ENCODE peak calls at places on chromosomes 11 and 22, in six cellular contexts. Q is H9, W is neuronal stem cell, Z is PC-3, P is trophoblast cell, N is mesenchymal stem cell. M is an unnamed sample.

GRCh38 chr11:34940026-34940677 is 23.7 kb downstream of the PDHX start:
- DNase-seq in W (no peak), N (peak), Q (no peak), P (peak), Z (no peak), M (no peak)

GRCh38 chr11:128902515-128903066 is 11.4 kb downstream of the KCNJ5 start:
- DNase-seq in W (no peak), P (peak), Q (no peak), N (no peak), Z (no peak), M (no peak)

GRCh38 chr11:38323961-38324761 is 1726.1 kb upstream of the RAG2 start:
- DNase-seq in W (no peak), Z (peak), Q (peak), P (no peak), N (no peak), M (no peak)

GRCh38 chr11:25938952-25939351 is 393.0 kb upstream of the ANO3 start:
- DNase-seq in W (peak), P (no peak), Q (no peak), Z (no peak), N (no peak), M (no peak)

GRCh38 chr11:12306830-12307229 is 70.5 kb upstream of the PARVA start:
- DNase-seq in N (no peak), Z (no peak), P (no peak), Q (no peak), W (no peak), M (no peak)

GRCh38 chr11:46142561-46142960 is 21.3 kb upstream of the PHF21A start:
- DNase-seq in P (no peak), Z (no peak), W (no peak), N (no peak), Q (no peak), M (no peak)

GRCh38 chr11:110857885-110858555 is 145.8 kb upstream of the ARHGAP20 start:
- DNase-seq in W (no peak), Z (peak), Q (no peak), P (peak), N (no peak), M (no peak)

GRCh38 chr11:46106530-46107407 is 14.5 kb downstream of the PHF21A start:
- DNase-seq in P (peak), Z (no peak), W (no peak), Q (no peak), N (peak), M (no peak)

DNA sequence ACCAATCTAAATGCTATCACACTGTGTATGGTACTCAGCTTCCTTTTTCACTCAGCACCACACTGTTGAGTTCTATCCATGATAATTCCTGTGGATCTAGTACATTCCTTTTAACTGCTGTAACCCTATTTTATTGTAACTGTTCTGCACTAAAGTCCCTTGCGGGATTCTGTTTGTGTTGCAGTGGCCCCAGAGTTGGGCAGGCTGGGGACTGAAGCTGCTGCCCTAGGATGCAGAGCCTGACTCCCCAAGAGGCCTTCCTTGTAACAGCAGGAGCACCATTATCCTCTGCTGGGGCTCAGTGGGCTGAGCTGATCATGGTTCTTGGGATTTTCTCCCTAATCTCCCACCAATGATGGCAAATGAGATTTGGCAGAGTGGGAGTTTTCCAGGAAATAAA is 77.7 kb downstream of the CABIN1 start:
- DNase-seq in N (peak), P (no peak), W (no peak), Q (no peak), Z (no peak), M (no peak)
- H2AFZ ChIP-seq in N (no peak), P (no peak), W (no peak), Q (no peak), Z (no peak), M (no peak)

DNA sequence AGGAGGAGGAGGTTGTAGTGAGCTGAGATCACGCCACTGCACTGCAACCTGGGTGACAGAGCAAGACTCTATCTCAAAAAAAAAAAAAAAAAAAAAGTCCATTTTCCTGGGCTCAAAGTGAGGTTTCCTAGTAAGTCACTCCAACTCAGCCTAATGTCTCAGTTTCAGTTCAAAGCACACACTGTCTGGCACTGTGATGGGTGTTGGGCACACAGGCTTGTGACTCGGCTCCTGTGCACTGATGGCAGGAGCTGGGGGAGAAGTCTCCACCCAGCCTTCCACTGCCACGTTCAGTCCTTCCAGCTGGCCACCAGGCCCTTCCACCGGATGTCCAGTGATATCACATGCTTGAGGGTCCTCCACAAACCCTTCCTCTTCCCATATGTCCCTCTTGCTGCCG is 186.0 kb downstream of the CEP164 start:
- DNase-seq in Q (no peak), N (no peak), Z (no peak), P (no peak), W (no peak), M (no peak)
- H2AFZ ChIP-seq in Q (no peak), N (no peak), Z (no peak), P (no peak), W (no peak), M (no peak)

DNA sequence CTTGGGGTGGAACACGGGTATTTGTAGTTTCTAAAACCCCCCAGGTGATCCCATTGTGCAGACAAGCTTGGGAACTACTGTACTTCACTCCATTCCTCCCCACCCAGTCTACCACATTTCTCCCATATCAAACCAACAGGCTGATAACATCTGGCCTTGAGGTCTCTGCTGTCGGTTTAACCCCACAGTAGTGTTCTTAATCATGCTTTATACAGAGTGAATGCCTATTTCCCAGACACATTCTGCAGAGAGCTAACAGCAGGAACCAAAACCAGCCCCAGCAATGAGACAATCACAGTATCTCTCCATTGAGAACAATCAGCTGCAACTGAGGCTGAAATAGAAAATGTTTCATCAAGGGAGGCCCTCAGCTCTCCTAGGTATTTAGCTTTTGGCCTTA is 81.3 kb downstream of the CCDC34 start:
- DNase-seq in P (no peak), Z (no peak), N (no peak), Q (no peak), W (no peak), M (no peak)
- H2AFZ ChIP-seq in P (no peak), Z (no peak), N (no peak), Q (no peak), W (no peak), M (no peak)

GRCh38 chr11:102306817-102307814 is 10.2 kb upstream of the BIRC3 start:
- DNase-seq in N (no peak), W (no peak), Q (no peak), Z (no peak), P (no peak), M (peak)
- H2AFZ ChIP-seq in N (no peak), W (no peak), Q (no peak), Z (peak), P (no peak), M (peak)

GRCh38 chr22:23894710-23895598 is 771 bp downstream of the MIF start:
- DNase-seq in Q (peak), P (peak), N (peak), Z (peak), W (peak), M (peak)
- H2AFZ ChIP-seq in Q (no peak), P (peak), N (peak), Z (peak), W (peak), M (no peak)

DNA sequence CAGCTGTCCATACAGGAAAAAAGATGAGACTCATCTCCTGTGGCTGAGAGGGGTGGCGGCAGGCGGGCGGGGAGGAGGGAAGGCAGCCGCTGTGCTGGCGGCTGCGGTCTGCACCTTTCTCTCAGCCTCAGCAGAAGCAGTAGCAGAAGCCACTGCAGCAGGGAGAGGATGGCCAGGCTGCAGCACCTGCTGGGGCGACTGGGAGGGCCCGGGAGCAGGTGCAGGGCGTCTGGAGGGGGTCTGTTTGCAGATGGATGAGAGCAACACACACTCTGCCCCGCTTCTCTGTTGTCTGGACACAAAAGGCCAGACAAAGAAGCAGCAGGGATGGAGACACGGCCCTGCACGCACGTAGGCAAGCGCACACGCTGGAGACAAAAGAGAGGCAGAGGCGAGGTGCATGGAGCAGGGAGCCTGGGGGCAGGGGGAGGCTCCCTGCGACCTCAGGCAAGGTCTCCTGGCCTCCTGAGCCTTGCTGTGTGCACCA is 9.3 kb upstream of the MIAT start:
- DNase-seq in P (no peak), W (peak), Z (no peak), N (no peak), Q (peak), M (peak)
- H2AFZ ChIP-seq in P (no peak), W (peak), Z (no peak), N (no peak), Q (no peak), M (peak)

GRCh38 chr11:125404811-125405481 is 91.1 kb downstream of the FEZ1 start:
- DNase-seq in P (peak), Q (peak), Z (peak), N (peak), W (peak), M (peak)

GRCh38 chr11:125410091-125410490 is 86.0 kb downstream of the FEZ1 start:
- DNase-seq in N (peak), P (peak), Q (peak), W (no peak), Z (no peak), M (no peak)

GRCh38 chr11:125412177-125412496 is 83.9 kb downstream of the FEZ1 start:
- DNase-seq in Z (no peak), Q (no peak), P (no peak), N (no peak), W (no peak), M (no peak)

GRCh38 chr11:125407046-125407445 is 89.0 kb downstream of the FEZ1 start:
- DNase-seq in N (no peak), P (no peak), W (no peak), Z (peak), Q (no peak), M (no peak)

DNA sequence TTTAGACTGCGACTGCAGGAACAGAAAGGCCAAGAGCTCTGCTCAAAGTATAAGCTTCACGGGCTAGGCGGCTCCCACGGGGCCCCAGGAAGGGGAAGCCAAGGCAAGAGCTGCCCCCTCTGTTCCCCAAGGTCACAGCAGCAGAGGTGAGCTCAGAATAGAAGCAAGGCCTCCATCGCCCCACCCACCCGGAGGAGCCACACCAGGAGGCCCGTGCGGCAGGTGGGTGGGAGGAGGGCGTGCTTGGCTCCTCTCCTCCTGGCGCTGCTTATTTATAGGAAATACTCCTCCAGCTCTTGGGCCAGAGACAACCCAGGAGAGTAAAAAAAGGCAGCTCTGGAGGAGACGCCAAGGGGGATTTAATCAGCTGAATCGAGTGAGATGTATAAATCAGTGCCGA is 87.8 kb downstream of the FEZ1 start:
- DNase-seq in Q (no peak), Z (no peak), P (no peak), N (no peak), W (no peak), M (no peak)
- H2AFZ ChIP-seq in Q (no peak), Z (no peak), P (no peak), N (no peak), W (no peak), M (no peak)

DNA sequence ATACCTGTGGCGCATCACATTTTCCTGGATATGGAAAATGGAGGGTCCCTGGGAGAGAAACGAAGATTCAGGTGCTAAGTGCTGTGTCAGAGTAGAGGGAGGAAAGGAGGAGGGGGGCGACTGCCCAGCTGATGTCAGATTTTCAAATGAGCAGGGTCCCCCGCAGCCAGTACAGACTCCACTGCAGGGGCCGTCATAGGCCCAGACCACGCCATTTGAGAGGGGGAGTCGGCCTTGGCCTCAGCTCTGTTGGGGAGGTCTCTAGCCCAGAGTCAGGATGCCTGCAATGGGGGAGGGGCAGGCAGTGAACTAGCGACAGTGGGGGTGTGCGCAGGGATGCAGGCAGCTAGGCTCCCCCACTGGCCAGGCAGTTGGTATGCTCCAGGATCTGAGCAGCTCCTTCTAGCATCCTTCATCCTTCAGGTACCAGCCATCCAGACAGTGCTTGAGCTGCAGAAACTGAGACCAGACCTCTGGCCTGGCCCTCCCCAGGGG is at the start of the genes BSCL2 and GNG3:
- DNase-seq in W (peak), P (no peak), Z (no peak), Q (peak), N (no peak), M (no peak)
- H2AFZ ChIP-seq in W (peak), P (no peak), Z (peak), Q (no peak), N (no peak), M (no peak)

M was measured in OCI-LY7.